ENCODE peak calls at places on chromosomes 3 and 15, in six cellular contexts. F, P, V, J, T and I are unnamed samples.

GRCh38 chr3:160951677-160952487 is 153.3 kb downstream of the B3GALNT1 start:
- DNase-seq in J (peak; percentile 51), V (no peak), T (no peak), F (no peak), P (no peak), I (no peak)

GRCh38 chr15:68629519-68630204 is 50.9 kb downstream of the CORO2B start:
- DNase-seq in T (no peak), J (no peak), P (no peak), F (no peak), V (peak; percentile 31), I (no peak)

GRCh38 chr3:144273611-144274010 is 302.0 kb downstream of the DIPK2A start:
- DNase-seq in J (no peak), F (no peak), T (no peak), V (no peak), P (peak; percentile 39), I (no peak)

GRCh38 chr3:67045711-67046465 is 47.8 kb downstream of the KBTBD8 start:
- DNase-seq in P (no peak), T (no peak), F (no peak), V (no peak), J (no peak), I (no peak)

GRCh38 chr15:63244976-63245645 is 32.3 kb upstream of the APH1B start:
- DNase-seq in J (no peak), T (no peak), F (no peak), V (no peak), P (no peak), I (no peak)

GRCh38 chr3:156633335-156633734 is 41.1 kb upstream of the TIPARP start:
- DNase-seq in T (peak; percentile 82), J (no peak), V (no peak), P (peak; percentile 41), F (no peak), I (no peak)

GRCh38 chr15:90075420-90076289 is 26.6 kb downstream of the IDH2 start:
- DNase-seq in P (peak; percentile 97), F (no peak), J (no peak), T (no peak), V (no peak), I (no peak)

GRCh38 chr3:69406156-69406555 is 20.3 kb upstream of the FRMD4B start:
- DNase-seq in P (no peak), T (no peak), F (no peak), J (no peak), V (no peak), I (no peak)

GRCh38 chr3:36796896-36797295 is 32.5 kb upstream of the DCLK3 start:
- DNase-seq in T (no peak), V (no peak), P (peak; percentile 73), J (no peak), F (no peak), I (no peak)

GRCh38 chr15:40006646-40007045 is 32.3 kb downstream of the SRP14 start:
- DNase-seq in J (no peak), F (no peak), V (no peak), T (peak; percentile 92), P (no peak), I (no peak)

GRCh38 chr3:72657666-72658065 is 190.6 kb downstream of the SHQ1 start:
- DNase-seq in J (no peak), F (no peak), P (peak; percentile 55), T (no peak), V (peak; percentile 37), I (no peak)

GRCh38 chr3:140342668-140343067 is 335.2 kb upstream of the TRIM42 start:
- DNase-seq in V (no peak), P (no peak), J (no peak), T (no peak), F (no peak), I (no peak)

GRCh38 chr15:69469467-69470191 is 17.0 kb downstream of the RPLP1 start:
- DNase-seq in P (peak; percentile 74), T (no peak), V (no peak), F (no peak), J (no peak), I (no peak)

GRCh38 chr3:45644467-45645201 is 44.6 kb upstream of the SACM1L start:
- DNase-seq in T (peak; percentile 73), V (no peak), P (peak; percentile 93), F (no peak), J (no peak), I (no peak)

GRCh38 chr3:13543251-13543650 is 5.7 kb upstream of the FBLN2 start:
- DNase-seq in J (no peak), V (no peak), F (no peak), P (peak; percentile 41), T (peak; percentile 88), I (no peak)

GRCh38 chr3:8482960-8483665 is 18.5 kb upstream of the LMCD1 start:
- DNase-seq in J (no peak), T (peak; percentile 96), V (peak; percentile 97), P (peak; percentile 86), F (no peak), I (peak; percentile 62)